ENCODE peak calls at places on chromosome 19, in six cellular contexts. I, Z, X, W, T and M are unnamed samples.

GRCh38 chr19:53019684-53020083 is 6.0 kb downstream of the ERVV-1 start:
- DNase-seq in Z (no peak), I (no peak), T (no peak), W (no peak), X (no peak), M (no peak)

GRCh38 chr19:3289971-3290569 is 65.6 kb downstream of the CELF5 start:
- DNase-seq in T (no peak), Z (no peak), X (peak; percentile 43), W (no peak), I (no peak), M (no peak)

GRCh38 chr19:38850976-38851621 is 1.3 kb upstream of the HNRNPL start:
- DNase-seq in Z (no peak), X (no peak), I (no peak), T (no peak), W (peak; percentile 35), M (no peak)

GRCh38 chr19:41001243-41001971 is 10.3 kb downstream of the CYP2B6 start:
- DNase-seq in T (no peak), Z (no peak), I (no peak), X (peak; percentile 18), W (no peak), M (no peak)

GRCh38 chr19:38433268-38433733 is at the start of gene RYR1:
- DNase-seq in I (peak; percentile 71), W (peak; percentile 67), T (no peak), Z (peak; percentile 5), X (peak; percentile 44), M (no peak)

GRCh38 chr19:13906525-13906904 is 514 bp downstream of the CC2D1A start:
- DNase-seq in Z (no peak), X (peak; percentile 24), W (no peak), I (peak; percentile 61), T (no peak), M (no peak)

GRCh38 chr19:53945998-53946397 is 16.7 kb upstream of the CACNG8 start:
- DNase-seq in X (no peak), I (no peak), W (no peak), Z (no peak), T (no peak), M (no peak)

GRCh38 chr19:45340232-45340898 is at the start of gene KLC3:
- DNase-seq in W (no peak), Z (no peak), X (peak; percentile 47), I (peak; percentile 81), T (no peak), M (no peak)

GRCh38 chr19:3823345-3823704 is 37.1 kb upstream of the MATK start:
- DNase-seq in X (no peak), T (no peak), W (no peak), Z (no peak), I (no peak), M (no peak)

GRCh38 chr19:1672038-1672768 is 19.8 kb upstream of the TCF3 start:
- DNase-seq in I (peak; percentile 54), Z (no peak), W (no peak), T (peak; percentile 30), X (peak; percentile 52), M (no peak)

GRCh38 chr19:12872941-12873890 is 8.0 kb downstream of the DNASE2 start:
- DNase-seq in Z (peak; percentile 52), T (peak; percentile 37), X (peak; percentile 23), I (peak; percentile 94), W (no peak), M (peak; percentile 54)

DNA sequence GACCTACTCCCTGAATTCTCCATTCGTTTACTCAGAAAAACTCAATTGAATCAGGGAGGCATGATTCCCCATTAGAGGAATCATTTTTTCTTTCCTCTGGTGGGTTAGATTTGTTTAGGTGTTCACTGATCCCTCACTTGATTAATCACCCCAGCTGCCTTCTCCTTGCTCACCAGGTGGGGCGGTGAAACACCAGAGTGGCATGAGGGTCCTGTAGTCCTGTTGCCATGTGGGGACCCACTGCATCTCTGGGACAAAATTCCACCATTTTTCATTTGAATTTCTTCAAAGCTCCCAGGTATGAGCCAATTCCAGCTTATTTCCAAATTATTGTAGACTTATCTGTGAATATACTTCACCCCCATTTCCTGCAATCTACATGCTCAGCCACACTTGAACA is 462.7 kb upstream of the ZNF507 start:
- DNase-seq in T (no peak), I (no peak), Z (no peak), W (no peak), X (no peak), M (no peak)
- TF ChIP-seq CTCF in T (no peak), I (no peak), Z (no peak), W (no peak), X (no peak), M (no peak)

DNA sequence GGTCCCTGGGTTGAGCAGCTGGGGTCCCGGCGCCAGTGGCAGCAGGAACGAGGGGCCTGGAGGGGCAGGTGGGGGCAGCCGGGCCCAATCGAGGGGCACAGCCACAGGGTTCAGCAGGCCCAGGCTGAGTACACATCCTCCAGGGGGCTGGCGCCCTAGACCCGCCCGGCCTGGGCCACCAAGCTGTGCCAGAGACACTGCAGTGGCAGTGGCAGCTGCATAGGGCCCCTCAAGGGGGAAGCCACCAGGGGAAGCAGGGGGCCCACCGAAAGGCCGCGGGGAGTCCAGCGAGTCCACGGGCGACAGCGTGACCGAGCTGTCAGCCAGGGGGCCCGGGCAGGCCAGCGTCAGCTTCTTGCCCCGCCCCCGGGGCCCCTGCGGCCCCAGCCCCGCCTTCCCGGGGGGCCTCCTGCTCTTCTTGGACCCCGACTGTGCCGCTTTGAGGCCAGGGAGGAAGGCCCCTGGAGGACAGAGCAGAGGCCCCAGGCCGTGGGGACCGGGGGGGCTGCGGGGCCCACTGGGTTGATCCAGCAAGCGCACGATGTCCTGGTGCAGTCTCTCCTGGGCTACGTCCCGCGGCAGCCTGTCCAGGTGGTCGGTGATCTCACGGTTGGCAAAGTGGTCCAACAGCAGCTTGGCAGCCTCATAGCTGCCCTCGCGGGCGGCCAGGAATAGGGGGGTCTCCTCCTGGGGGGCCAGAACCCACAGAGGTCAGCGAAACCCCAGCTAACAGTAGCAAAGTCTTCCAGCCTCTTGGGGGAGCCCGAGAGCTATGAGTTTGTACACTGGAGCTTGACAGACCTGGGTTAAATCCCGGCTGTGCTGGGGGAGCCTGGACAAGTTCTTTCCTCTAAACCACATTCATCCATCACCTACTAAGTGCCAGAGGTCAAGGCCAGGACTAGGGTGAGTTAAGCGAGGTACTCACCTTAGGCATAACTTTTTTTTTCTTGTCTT is 39.5 kb downstream of the NOTCH3 start:
- DNase-seq in W (no peak), X (peak; percentile 66), T (peak; percentile 18), I (peak; percentile 60), Z (no peak), M (no peak)
- TF ChIP-seq CTCF in W (peak; percentile 43), X (peak; percentile 50), T (peak; percentile 27), I (peak; percentile 71), Z (peak; percentile 57), M (peak; percentile 11)

GRCh38 chr19:23440207-23440606 is 44.9 kb upstream of the ZNF91 start:
- DNase-seq in Z (no peak), W (no peak), X (no peak), I (no peak), T (no peak), M (no peak)

GRCh38 chr19:23436318-23436717 is 41.0 kb upstream of the ZNF91 start:
- DNase-seq in W (no peak), I (no peak), X (no peak), Z (no peak), T (no peak), M (no peak)

GRCh38 chr19:23439623-23440022 is 44.4 kb upstream of the ZNF91 start:
- DNase-seq in X (no peak), W (no peak), I (no peak), T (no peak), Z (no peak), M (no peak)

GRCh38 chr19:23437901-23438300 is 42.6 kb upstream of the ZNF91 start:
- DNase-seq in Z (no peak), T (no peak), I (no peak), W (no peak), X (no peak), M (no peak)

GRCh38 chr19:23436944-23437343 is 41.7 kb upstream of the ZNF91 start:
- DNase-seq in X (no peak), Z (no peak), W (no peak), T (no peak), I (no peak), M (no peak)
- TF ChIP-seq CTCF in X (no peak), Z (peak; percentile 48), W (peak; percentile 26), T (no peak), I (no peak), M (no peak)

GRCh38 chr19:6516659-6517291 is 14.1 kb upstream of the TNFSF9 start:
- DNase-seq in I (peak; percentile 86), Z (peak; percentile 64), W (peak; percentile 89), X (peak; percentile 93), T (peak; percentile 62), M (peak; percentile 65)

GRCh38 chr19:6521718-6522646 is 8.8 kb upstream of the TNFSF9 start:
- DNase-seq in Z (peak; percentile 9), W (no peak), X (peak; percentile 44), T (no peak), I (no peak), M (no peak)

GRCh38 chr19:6516018-6516658 is 14.0 kb upstream of the TUBB4A start:
- DNase-seq in I (peak; percentile 97), Z (peak; percentile 94), T (peak; percentile 72), W (peak; percentile 95), X (peak; percentile 95), M (peak; percentile 91)

GRCh38 chr19:6522712-6523111 is 8.1 kb upstream of the TNFSF9 start:
- DNase-seq in I (no peak), T (no peak), X (no peak), W (no peak), Z (no peak), M (no peak)

DNA sequence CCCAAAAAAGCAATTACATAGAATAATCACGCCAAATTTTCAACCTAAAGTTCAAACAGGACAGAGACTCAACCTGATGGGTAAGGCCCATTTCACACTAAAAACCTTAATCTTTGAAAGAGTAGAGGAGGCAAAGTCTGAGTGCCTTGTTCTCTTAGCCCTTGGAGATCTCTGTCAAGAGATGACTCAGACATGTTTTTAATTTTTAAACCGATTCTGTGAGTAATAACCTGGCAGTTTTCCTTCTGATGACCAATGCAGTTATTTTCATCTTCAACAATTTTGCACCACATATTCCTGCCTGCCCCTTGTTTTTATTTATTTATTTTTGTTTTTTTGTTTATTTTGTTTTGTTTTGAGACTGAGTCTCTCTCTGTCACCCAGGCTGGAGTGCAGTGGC is 11.5 kb upstream of the TNFSF9 start:
- DNase-seq in Z (peak; percentile 36), I (peak; percentile 66), W (no peak), X (peak; percentile 83), T (peak; percentile 61), M (peak; percentile 70)
- TF ChIP-seq CTCF in Z (no peak), I (no peak), W (no peak), X (no peak), T (no peak), M (no peak)